ENCODE peak calls at places on chromosome 17, in five cellular contexts. K is activated CD4-positive, CD25-positive, alpha-beta regulatory T cell treated with anti-CD3 and anti-CD28 coated beads, Interleukin-2, amount 50 U/mL, for 16 hours; N is HT-29; A is NCI-H524; Q is heart right ventricle. L is an unnamed sample.

GRCh38 chr17:76381633-76382304 is 2.6 kb upstream of the SPHK1 start:
- DNase-seq in A (no peak), Q (peak; percentile 26), K (no peak), N (no peak), L (no peak)

GRCh38 chr17:37087683-37088082 is 138.9 kb downstream of the AATF start:
- DNase-seq in K (no peak), Q (no peak), A (no peak), N (no peak), L (no peak)

GRCh38 chr17:45857977-45858708 is 13.5 kb downstream of the SPPL2C start:
- DNase-seq in N (peak; percentile 49), Q (no peak), A (no peak), K (no peak), L (no peak)

GRCh38 chr17:48153711-48154642 is 46.4 kb downstream of the SNX11 start:
- DNase-seq in N (peak; percentile 85), K (no peak), A (peak; percentile 42), Q (no peak), L (no peak)

GRCh38 chr17:78910885-78911284 is 7.9 kb upstream of the CEP295NL start:
- DNase-seq in N (no peak), Q (no peak), A (no peak), K (no peak), L (no peak)

GRCh38 chr17:35183332-35183731 is 10.9 kb downstream of the SLC35G3 start:
- DNase-seq in K (no peak), A (no peak), Q (no peak), N (no peak), L (no peak)

GRCh38 chr17:68389041-68389440 is 68.3 kb downstream of the WIPI1 start:
- DNase-seq in A (no peak), Q (no peak), K (no peak), N (no peak), L (no peak)

GRCh38 chr17:49880291-49881053 is 32.6 kb upstream of the TAC4 start:
- DNase-seq in K (peak; percentile 20), N (peak; percentile 81), A (peak; percentile 66), Q (peak; percentile 76), L (no peak)

GRCh38 chr17:18946536-18946935 is 5.4 kb upstream of the SLC5A10 start:
- DNase-seq in Q (no peak), N (no peak), A (no peak), K (no peak), L (no peak)

GRCh38 chr17:10172241-10172741 is 26.1 kb downstream of the GAS7 start:
- DNase-seq in N (no peak), A (no peak), Q (no peak), K (no peak), L (no peak)

GRCh38 chr17:6654816-6655731 is 3.5 kb downstream of the C17orf100 start:
- DNase-seq in Q (no peak), A (peak; percentile 12), K (no peak), N (no peak), L (no peak)

GRCh38 chr17:14294876-14295275 is 6.0 kb upstream of the HS3ST3B1 start:
- DNase-seq in N (no peak), K (no peak), A (no peak), Q (no peak), L (no peak)

GRCh38 chr17:8124350-8125195 is 667 bp upstream of the HES7 start:
- DNase-seq in Q (no peak), N (peak; percentile 26), A (no peak), K (no peak), L (no peak)

GRCh38 chr17:70190959-70191805 is 21.9 kb downstream of the KCNJ2 start:
- DNase-seq in K (no peak), A (peak; percentile 12), N (no peak), Q (no peak), L (no peak)

GRCh38 chr17:78826836-78827509 is 13.6 kb downstream of the USP36 start:
- DNase-seq in Q (peak; percentile 27), K (no peak), A (no peak), N (no peak), L (no peak)

GRCh38 chr17:81252336-81253329 is 13.5 kb downstream of the NDUFAF8 start:
- DNase-seq in Q (peak; percentile 13), A (peak; percentile 83), N (no peak), K (no peak), L (no peak)

GRCh38 chr17:58918072-58918471 is 162.4 kb downstream of the PPM1E start:
- DNase-seq in A (no peak), Q (no peak), K (no peak), N (no peak), L (no peak)

GRCh38 chr17:55334881-55335523 is 70.2 kb downstream of the HLF start:
- DNase-seq in Q (no peak), A (no peak), K (no peak), N (no peak), L (no peak)

GRCh38 chr17:59155439-59156177 is at the start of gene PRR11:
- DNase-seq in Q (peak; percentile 85), A (peak; percentile 100), K (peak; percentile 89), N (peak; percentile 98), L (peak; percentile 99)

GRCh38 chr17:64205804-64206203 is 57.3 kb downstream of the TEX2 start:
- DNase-seq in Q (no peak), N (no peak), A (no peak), K (no peak), L (no peak)

GRCh38 chr17:339193-340061 is 13.2 kb downstream of the RPH3AL start:
- DNase-seq in Q (no peak), N (no peak), A (no peak), K (no peak), L (no peak)

GRCh38 chr17:2062571-2063183 is 7.8 kb downstream of the HIC1 start:
- DNase-seq in K (no peak), Q (no peak), N (no peak), A (no peak), L (peak; percentile 92)

GRCh38 chr17:15171433-15172047 is 93.6 kb downstream of the PMP22 start:
- DNase-seq in K (no peak), N (peak; percentile 40), Q (peak; percentile 64), A (peak; percentile 8), L (peak; percentile 89)

GRCh38 chr17:1764274-1764673 is 2.4 kb downstream of the SERPINF1 start:
- DNase-seq in A (no peak), Q (peak; percentile 71), K (peak; percentile 8), N (no peak), L (peak; percentile 96)

GRCh38 chr17:40168262-40168832 is 8.9 kb upstream of the RAPGEFL1 start:
- DNase-seq in Q (no peak), N (peak; percentile 70), K (no peak), A (peak; percentile 7), L (no peak)

GRCh38 chr17:18955009-18955408 is 3.0 kb downstream of the SLC5A10 start:
- DNase-seq in Q (no peak), A (no peak), K (no peak), N (no peak), L (no peak)

GRCh38 chr17:76948301-76948700 is 80.1 kb downstream of the MGAT5B start:
- DNase-seq in N (no peak), K (no peak), Q (no peak), A (no peak), L (no peak)

GRCh38 chr17:2921443-2921842 is 125.2 kb downstream of the RAP1GAP2 start:
- DNase-seq in K (no peak), N (no peak), A (no peak), Q (no peak), L (no peak)

GRCh38 chr17:10827898-10828552 is 9.9 kb downstream of the PIRT start:
- DNase-seq in Q (no peak), N (no peak), A (no peak), K (no peak), L (no peak)

GRCh38 chr17:2259769-2260536 is 43.6 kb downstream of the SMG6 start:
- DNase-seq in N (no peak), K (peak; percentile 23), A (no peak), Q (no peak), L (no peak)

GRCh38 chr17:31559647-31560501 is 168.4 kb downstream of the RAB11FIP4 start:
- DNase-seq in A (no peak), K (no peak), Q (peak; percentile 50), N (no peak), L (no peak)

GRCh38 chr17:21252289-21252874 is 828 bp downstream of the NATD1 start:
- DNase-seq in N (no peak), A (no peak), K (no peak), Q (no peak), L (no peak)

GRCh38 chr17:82921426-82921825 is 81.6 kb upstream of the ZNF750 start:
- DNase-seq in Q (no peak), N (no peak), A (no peak), K (no peak), L (no peak)

GRCh38 chr17:74773871-74774286 is 2.3 kb downstream of the NAT9 start:
- DNase-seq in N (no peak), A (no peak), K (no peak), Q (no peak), L (no peak)

GRCh38 chr17:8341456-8341855 is 1.8 kb downstream of the ODF4 start:
- DNase-seq in K (no peak), A (no peak), Q (no peak), N (no peak), L (no peak)

GRCh38 chr17:62627219-62627903 is at the start of gene MRC2:
- DNase-seq in N (no peak), Q (peak; percentile 76), A (no peak), K (no peak), L (no peak)

GRCh38 chr17:65198653-65199382 is 61.6 kb downstream of the RGS9 start:
- DNase-seq in N (peak; percentile 72), Q (no peak), A (peak; percentile 46), K (no peak), L (no peak)

L was measured in esophagus muscularis mucosa.